ENCODE peak calls at places on chromosomes 4 and X, in five cellular contexts. L is A549; E is effector memory CD4-positive, alpha-beta T cell; Q is PC-3; S is neuronal stem cell. K is an unnamed sample.

GRCh38 chr4:102778720-102779119 is 18.0 kb upstream of the MANBA start:
- DNase-seq in S (no peak), Q (no peak), L (no peak), E (no peak), K (no peak)

GRCh38 chr4:146521543-146522097 is at the start of gene SLC10A7:
- DNase-seq in L (peak), Q (peak), S (peak), E (peak), K (peak)

GRCh38 chrX:8879750-8880149 is 78.6 kb upstream of the FAM9A start:
- DNase-seq in E (peak), S (no peak), Q (peak), L (peak), K (peak)

GRCh38 chrX:136115124-136115908 is 32.0 kb upstream of the FHL1 start:
- DNase-seq in L (no peak), E (no peak), Q (peak), S (no peak), K (no peak)

GRCh38 chrX:68443155-68443868 is 10.0 kb upstream of the OPHN1 start:
- DNase-seq in E (no peak), S (no peak), Q (peak), L (no peak), K (peak)

GRCh38 chr4:71287305-71287704 is 51.5 kb upstream of the SLC4A4 start:
- DNase-seq in L (no peak), S (no peak), E (no peak), Q (peak), K (no peak)

GRCh38 chr4:102552781-102553180 is 51.6 kb downstream of the NFKB1 start:
- DNase-seq in S (no peak), E (no peak), L (no peak), Q (no peak), K (no peak)

GRCh38 chr4:158193171-158193749 is 17.0 kb upstream of the TMEM144 start:
- DNase-seq in E (no peak), L (peak), Q (peak), S (peak), K (peak)

GRCh38 chr4:150078996-150079581 is 844 bp downstream of the DCLK2 start:
- DNase-seq in Q (peak), S (peak), E (no peak), L (peak), K (no peak)

GRCh38 chr4:85901500-85901899 is 426.6 kb downstream of the ARHGAP24 start:
- DNase-seq in S (no peak), L (no peak), Q (peak), E (no peak), K (no peak)

GRCh38 chrX:130171446-130172126 is at the start of gene RAB33A:
- DNase-seq in S (no peak), L (no peak), Q (no peak), E (peak), K (no peak)

GRCh38 chrX:31268359-31268758 is 196.5 kb upstream of the FTHL17 start:
- DNase-seq in E (no peak), Q (no peak), S (no peak), L (no peak), K (no peak)

GRCh38 chrX:38732866-38733265 is 68.4 kb upstream of the MID1IP1 start:
- DNase-seq in E (no peak), S (no peak), Q (no peak), L (no peak), K (no peak)

GRCh38 chrX:8988456-8988855 is 45.5 kb downstream of the FAM9B start:
- DNase-seq in Q (peak), S (no peak), E (no peak), L (no peak), K (no peak)

GRCh38 chr4:15778191-15778741 is at the start of gene CD38:
- DNase-seq in S (peak), L (peak), E (no peak), Q (no peak), K (peak)

DNA sequence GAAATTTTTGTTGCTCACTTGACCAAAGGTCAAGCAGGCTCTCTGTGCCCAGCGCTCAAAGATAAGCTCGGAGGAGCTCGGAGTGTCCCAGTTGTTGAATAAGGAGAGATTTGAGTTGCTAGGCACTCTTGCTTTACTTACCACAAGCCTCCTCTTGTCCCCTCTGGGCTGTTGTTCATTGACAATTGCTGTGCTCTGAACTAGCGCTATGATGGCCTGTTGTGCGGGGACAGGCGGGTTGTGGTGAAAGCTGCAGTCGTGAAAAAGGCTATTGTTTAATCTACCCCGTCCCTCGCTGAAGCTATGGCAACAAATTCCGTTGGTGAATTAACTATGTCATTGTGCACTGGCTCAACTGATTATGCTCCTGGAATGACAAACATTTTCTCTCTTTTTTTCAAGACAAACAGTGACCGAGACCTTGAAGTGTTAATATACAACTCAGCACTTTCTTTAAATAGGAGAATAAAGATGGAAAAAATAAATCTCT is 21.0 kb upstream of the POLA1 start:
- DNase-seq in L (no peak), Q (no peak), S (peak), E (no peak), K (no peak)
- H3K4me3 ChIP-seq in L (no peak), Q (no peak), S (no peak), E (no peak), K (no peak)

DNA sequence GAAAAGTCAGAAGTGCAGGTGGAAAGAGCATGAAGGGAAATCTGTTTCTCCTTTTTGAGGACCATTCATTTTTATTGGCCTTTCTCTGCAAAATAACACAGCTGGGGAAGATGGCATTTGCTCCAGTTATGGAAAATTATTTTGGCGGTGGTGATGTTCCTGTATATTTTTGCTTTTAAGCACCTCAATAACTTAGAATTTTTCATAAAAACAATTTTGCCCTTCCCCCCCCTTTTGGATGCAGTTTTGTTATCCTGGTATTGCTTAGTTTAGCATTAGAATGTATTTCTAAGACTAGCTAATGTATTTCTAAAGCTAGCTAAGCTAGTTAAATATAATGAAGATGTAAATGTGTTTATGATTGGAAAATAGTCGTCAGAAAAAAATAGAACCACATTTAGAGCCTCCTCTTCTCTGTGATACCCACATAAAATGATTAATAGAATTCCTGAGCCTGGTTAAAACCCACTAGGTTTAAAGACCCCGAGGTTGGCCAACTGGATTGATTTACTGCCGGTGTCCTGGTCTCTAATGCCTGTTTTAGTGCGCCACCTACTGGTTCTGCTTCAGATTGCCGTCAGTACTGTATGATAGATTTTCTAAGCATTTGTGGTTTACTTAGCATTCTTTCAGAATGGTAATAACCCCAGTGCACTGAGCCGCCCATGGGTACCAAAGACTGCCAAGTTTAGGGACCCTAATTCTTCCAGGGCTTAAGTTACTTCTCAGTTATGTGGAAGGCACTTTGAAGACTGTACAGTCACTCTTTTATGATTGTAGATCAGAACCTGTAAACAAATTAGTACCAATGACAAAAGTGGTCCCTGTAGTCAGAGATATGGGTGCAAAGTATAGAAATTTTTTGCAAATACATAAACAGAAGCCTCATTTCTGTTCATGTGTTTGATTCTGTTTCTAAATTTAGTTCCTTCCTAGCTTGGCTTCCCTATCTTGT is 11.4 kb downstream of the KLF3 start:
- DNase-seq in E (peak), Q (peak), L (peak), S (peak), K (peak)
- H3K4me3 ChIP-seq in E (no peak), Q (peak), L (peak), S (no peak), K (no peak)

GRCh38 chr4:147620315-147620714 is 3.1 kb downstream of the TMEM184C start:
- DNase-seq in Q (no peak), E (no peak), S (no peak), L (no peak), K (no peak)
- H3K4me3 ChIP-seq in Q (no peak), E (no peak), S (no peak), L (no peak), K (no peak)

DNA sequence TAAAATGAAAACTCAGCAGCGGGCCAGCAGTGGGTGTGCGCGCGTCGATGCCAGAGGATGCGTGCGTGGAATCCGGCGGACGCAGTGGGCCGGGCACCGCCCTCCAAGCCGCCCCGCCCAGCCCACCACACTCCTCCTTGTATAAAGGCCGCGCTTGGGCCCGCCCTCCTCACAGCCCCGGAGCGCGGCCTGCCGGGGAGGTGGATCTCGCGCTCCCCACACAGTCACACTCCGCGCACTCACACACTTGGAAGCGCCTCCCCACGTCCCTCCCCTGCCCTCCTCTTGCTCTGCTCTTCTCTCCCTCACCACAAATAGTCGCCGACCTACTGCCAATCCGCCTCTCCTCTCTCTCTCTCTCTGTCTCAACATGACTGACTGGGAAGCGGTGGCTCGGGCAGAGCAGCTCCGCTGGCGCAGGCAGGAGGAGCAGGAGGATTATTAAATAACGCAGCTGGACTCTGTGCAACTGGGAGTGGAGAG is at the start of gene CCSER1:
- DNase-seq in L (no peak), S (peak), Q (peak), E (peak), K (no peak)
- H3K4me3 ChIP-seq in L (peak), S (peak), Q (peak), E (peak), K (no peak)

GRCh38 chr4:57110635-57111546 is 706 bp upstream of the IGFBP7 start:
- DNase-seq in E (no peak), S (peak), Q (no peak), L (no peak), K (peak)

GRCh38 chr4:57109847-57110634 is at the start of gene IGFBP7:
- DNase-seq in S (no peak), E (no peak), L (no peak), Q (no peak), K (no peak)

GRCh38 chr4:57113870-57114269 is 3.7 kb upstream of the IGFBP7 start:
- DNase-seq in S (no peak), Q (no peak), L (no peak), E (no peak), K (no peak)

GRCh38 chr4:57104706-57105560 is 5.3 kb downstream of the IGFBP7 start:
- DNase-seq in L (no peak), E (no peak), S (no peak), Q (no peak), K (no peak)

GRCh38 chr4:57109530-57109846 is 697 bp downstream of the IGFBP7 start:
- DNase-seq in L (no peak), Q (no peak), E (no peak), S (no peak), K (no peak)
- H3K4me3 ChIP-seq in L (peak), Q (no peak), E (no peak), S (peak), K (no peak)

GRCh38 chrX:148929686-148930085 is 429.3 kb downstream of the AFF2 start:
- DNase-seq in E (no peak), Q (no peak), S (no peak), L (no peak), K (no peak)
- H3K4me3 ChIP-seq in E (no peak), Q (no peak), S (no peak), L (no peak), K (no peak)

DNA sequence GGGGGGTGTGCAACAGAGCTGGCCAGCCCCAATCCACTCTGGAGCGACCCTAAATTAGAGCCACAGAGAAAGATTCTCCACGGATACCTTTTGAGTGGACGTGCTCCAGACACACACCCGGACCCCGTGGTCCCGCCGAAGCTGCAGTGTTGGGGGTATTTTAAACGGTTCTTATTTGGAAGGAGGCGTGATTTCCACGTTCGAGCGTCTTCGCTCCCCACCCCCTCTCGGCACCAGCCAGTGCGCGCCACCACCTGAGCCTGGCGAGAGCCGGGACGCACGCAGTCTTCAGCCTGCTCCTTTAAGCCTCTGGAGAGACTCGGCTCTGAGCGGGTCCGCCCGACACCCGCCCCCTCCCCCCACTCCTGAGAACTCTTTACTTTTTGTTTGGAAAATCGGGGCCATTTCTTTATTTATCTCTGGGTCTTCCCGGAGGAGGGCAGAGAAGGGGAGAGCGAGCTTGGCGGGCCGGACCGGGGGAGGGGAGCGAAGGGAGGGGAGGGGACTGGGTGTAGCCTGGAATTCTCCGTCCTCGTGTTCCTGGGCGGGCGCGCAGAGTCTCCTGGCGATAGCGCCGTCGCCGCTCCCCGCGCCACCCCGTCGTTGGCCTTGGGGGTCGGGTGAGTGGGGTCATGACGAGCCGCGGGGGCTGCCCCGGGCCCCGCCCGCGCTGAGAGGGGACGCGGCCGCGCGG is 660 bp upstream of the PTCHD1 start:
- DNase-seq in L (no peak), S (no peak), Q (no peak), E (no peak), K (no peak)
- H3K4me3 ChIP-seq in L (peak), S (peak), Q (no peak), E (no peak), K (no peak)

GRCh38 chr4:10584042-10584441 is 100.5 kb downstream of the CLNK start:
- DNase-seq in S (no peak), E (no peak), L (no peak), Q (peak), K (no peak)
- H3K4me3 ChIP-seq in S (no peak), E (no peak), L (no peak), Q (peak), K (no peak)

K was measured in Jurkat, Clone E6-1.